ENCODE peak calls at places on chromosomes 5 and 9, in five cellular contexts. R is keratinocyte, J is stomach, F is Peyer's patch, T is breast epithelium. Y is an unnamed sample.

GRCh38 chr5:135239461-135240282 is 159.4 kb downstream of the MACROH2A1 start:
- DNase-seq in F (peak), T (peak), J (peak), R (no peak), Y (peak)

GRCh38 chr5:80960531-80961375 is 590 bp downstream of the RASGRF2 start:
- DNase-seq in J (no peak), R (no peak), T (no peak), F (peak), Y (peak)

GRCh38 chr5:150419630-150420270 is 7.0 kb upstream of the CD74 start:
- DNase-seq in T (no peak), R (no peak), F (no peak), J (no peak), Y (no peak)

GRCh38 chr9:79012561-79012960 is 559.2 kb upstream of the TLE4 start:
- DNase-seq in F (no peak), T (no peak), R (peak), J (no peak), Y (no peak)

GRCh38 chr5:150522504-150523464 is 14.9 kb downstream of the NDST1 start:
- DNase-seq in J (no peak), T (no peak), F (no peak), R (no peak), Y (no peak)

GRCh38 chr9:82989949-82990348 is 73.0 kb downstream of the RASEF start:
- DNase-seq in T (no peak), F (no peak), R (no peak), J (no peak), Y (no peak)

GRCh38 chr5:41794478-41794877 is 75.7 kb downstream of the OXCT1 start:
- DNase-seq in R (peak), J (no peak), F (no peak), T (no peak), Y (no peak)

GRCh38 chr5:29899583-29899982 is 1293.9 kb upstream of the CDH6 start:
- DNase-seq in F (no peak), R (no peak), T (no peak), J (peak), Y (no peak)

GRCh38 chr5:89011778-89012320 is 128.9 kb upstream of the MEF2C start:
- DNase-seq in J (no peak), R (no peak), F (no peak), T (no peak), Y (no peak)

GRCh38 chr9:117672397-117672796 is 31.8 kb upstream of the TLR4 start:
- DNase-seq in J (no peak), T (no peak), F (no peak), R (no peak), Y (no peak)

GRCh38 chr5:74409737-74410136 is 230.8 kb downstream of the ENC1 start:
- DNase-seq in T (no peak), J (no peak), F (no peak), R (no peak), Y (no peak)

GRCh38 chr5:74409166-74409706 is 231.3 kb downstream of the ENC1 start:
- DNase-seq in T (no peak), J (peak), R (no peak), F (no peak), Y (no peak)

GRCh38 chr5:74406844-74407243 is 233.7 kb downstream of the ENC1 start:
- DNase-seq in T (no peak), R (no peak), F (no peak), J (no peak), Y (no peak)

GRCh38 chr5:74404574-74405310 is 235.8 kb downstream of the ENC1 start:
- DNase-seq in J (no peak), R (no peak), F (no peak), T (no peak), Y (no peak)

GRCh38 chr5:74408150-74409043 is 232.1 kb downstream of the ENC1 start:
- DNase-seq in R (no peak), J (no peak), F (no peak), T (no peak), Y (no peak)
- H3K4me3 ChIP-seq in R (no peak), J (no peak), F (no peak), T (no peak), Y (no peak)

DNA sequence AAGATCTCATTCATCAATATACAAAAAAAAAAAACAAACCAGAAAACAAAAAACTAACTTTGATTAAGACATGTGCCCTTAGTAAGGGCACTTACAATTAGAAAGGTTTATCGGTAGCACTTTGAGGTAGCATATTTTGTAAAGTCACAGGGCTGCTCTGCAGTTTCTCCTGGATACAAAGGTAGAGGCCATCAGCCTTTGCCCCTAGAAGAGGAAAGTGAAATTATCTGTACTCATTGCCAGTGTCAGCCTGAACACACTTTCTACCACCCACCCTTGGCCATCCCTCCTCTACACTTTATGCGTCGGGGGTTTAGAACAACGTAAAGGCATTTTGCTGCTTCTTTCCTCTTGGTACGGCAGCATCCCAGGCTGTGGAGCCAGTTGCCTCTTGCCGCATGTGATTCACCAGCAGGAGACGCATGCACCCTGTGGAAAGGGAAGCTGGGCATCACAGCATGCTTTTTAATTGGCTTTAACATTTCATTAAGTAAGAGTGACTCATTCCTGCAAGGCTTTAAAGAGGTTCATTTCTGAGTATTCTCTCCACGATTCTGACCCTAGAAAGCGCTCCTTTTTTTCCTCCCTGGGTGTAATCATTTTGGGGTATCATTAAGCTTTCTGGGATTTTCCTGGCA is 84.6 kb downstream of the CEMIP2 start:
- DNase-seq in R (peak), F (no peak), J (no peak), T (no peak), Y (peak)
- TF ChIP-seq CTCF in R (peak), F (no peak), J (no peak), T (peak), Y (peak)

GRCh38 chr5:115818821-115819220 is 2.4 kb upstream of the CDO1 start:
- DNase-seq in F (no peak), T (no peak), J (no peak), R (no peak), Y (no peak)

GRCh38 chr5:115813719-115814118 is 2.7 kb downstream of the CDO1 start:
- DNase-seq in R (no peak), J (no peak), F (no peak), T (no peak), Y (no peak)

GRCh38 chr5:115815006-115815692 is 1.3 kb downstream of the CDO1 start:
- DNase-seq in J (no peak), T (no peak), F (no peak), R (no peak), Y (no peak)

GRCh38 chr5:115816226-115817042 is at the start of gene CDO1:
- DNase-seq in R (no peak), T (peak), F (peak), J (no peak), Y (peak)

DNA sequence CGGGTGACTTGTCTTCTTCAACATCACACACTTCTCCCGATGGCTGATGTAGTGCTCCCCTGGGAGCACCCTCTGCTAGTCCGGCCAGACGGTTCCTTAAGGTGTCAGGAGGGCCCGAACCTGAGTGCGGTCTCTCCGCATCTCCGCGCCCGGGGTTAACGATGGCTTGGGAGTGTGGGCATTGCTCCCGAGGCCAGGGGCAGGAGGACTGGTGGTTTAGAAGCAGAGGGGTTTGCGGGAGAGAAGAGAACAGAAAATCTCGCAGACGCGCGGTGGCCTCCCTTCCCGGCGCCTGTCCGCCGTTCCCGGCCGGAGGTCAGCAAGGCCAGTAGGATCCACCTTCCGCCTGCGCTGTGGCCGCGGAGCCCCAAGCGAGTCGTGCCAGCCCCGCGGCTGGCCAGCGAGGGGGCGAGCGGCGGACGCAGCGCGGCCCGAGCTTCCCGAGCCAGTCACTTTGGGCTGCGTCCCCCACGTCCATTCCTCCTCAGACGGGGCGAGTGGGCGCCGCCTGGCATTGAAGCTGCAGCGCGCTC is 700 bp downstream of the CDO1 start:
- DNase-seq in J (no peak), R (no peak), T (no peak), F (no peak), Y (no peak)
- H3K27ac ChIP-seq in J (no peak), R (no peak), T (peak), F (peak), Y (peak)

GRCh38 chr9:129142115-129142514 is 30.9 kb downstream of the PTPA start:
- DNase-seq in J (no peak), T (no peak), R (no peak), F (no peak), Y (no peak)
- H3K4me3 ChIP-seq in J (peak), T (no peak), R (no peak), F (no peak), Y (no peak)

GRCh38 chr9:88043647-88044046 is 69.3 kb upstream of the CDK20 start:
- DNase-seq in J (no peak), R (no peak), F (no peak), T (no peak), Y (no peak)

GRCh38 chr9:88045686-88046085 is 71.4 kb upstream of the CDK20 start:
- DNase-seq in F (no peak), J (no peak), T (no peak), R (no peak), Y (no peak)

GRCh38 chr9:88037285-88037845 is 63.0 kb upstream of the CDK20 start:
- DNase-seq in J (no peak), R (no peak), F (no peak), T (no peak), Y (no peak)

GRCh38 chr9:88044200-88044599 is 69.9 kb upstream of the CDK20 start:
- DNase-seq in T (no peak), F (no peak), J (no peak), R (no peak), Y (no peak)

DNA sequence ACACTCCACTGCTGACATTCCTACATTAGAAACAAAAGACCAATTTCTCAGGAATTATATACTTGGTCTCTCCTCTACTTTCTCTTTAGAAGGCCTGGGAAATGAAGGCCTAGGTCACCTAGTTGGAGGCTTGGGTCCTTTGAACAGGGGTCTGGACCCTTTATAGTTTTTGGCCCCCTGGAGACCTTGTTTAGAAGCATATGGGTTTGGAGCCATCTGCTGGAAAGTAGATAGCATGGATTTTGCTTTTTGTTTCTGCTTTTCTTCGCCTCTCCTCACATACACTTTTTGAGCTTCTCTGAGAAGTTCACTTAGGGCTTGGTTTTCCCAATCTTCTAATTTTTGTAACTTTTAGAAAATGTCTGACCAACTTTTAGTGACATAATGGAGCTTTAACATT is 67.1 kb upstream of the CDK20 start:
- DNase-seq in T (no peak), F (no peak), R (no peak), J (no peak), Y (no peak)
- TF ChIP-seq CTCF in T (no peak), F (peak), R (peak), J (no peak), Y (peak)

DNA sequence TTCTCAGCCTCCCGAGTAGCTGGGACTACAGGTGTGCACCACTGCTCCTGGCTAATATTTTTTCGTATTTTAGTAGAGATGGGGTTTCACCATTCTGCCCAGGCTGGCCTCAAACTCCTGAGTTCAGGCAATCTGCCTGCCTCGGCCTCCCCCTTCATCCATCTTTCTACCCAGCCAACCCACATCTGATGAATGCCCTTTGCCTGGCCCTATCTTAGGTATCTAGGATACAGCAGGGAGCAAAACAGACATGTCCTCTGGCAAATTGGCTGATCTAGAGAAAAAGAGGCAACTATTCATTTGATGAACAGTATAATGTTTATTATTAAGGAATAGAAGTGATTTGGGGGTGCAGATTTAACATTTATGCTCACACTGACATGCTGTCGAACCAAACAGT is 123.0 kb downstream of the TRIO start:
- DNase-seq in F (no peak), J (no peak), R (no peak), T (no peak), Y (no peak)
- H3K27ac ChIP-seq in F (no peak), J (peak), R (peak), T (no peak), Y (no peak)

GRCh38 chr5:54517512-54518145 is at the start of gene SNX18:
- DNase-seq in T (peak), J (peak), R (peak), F (peak), Y (peak)

GRCh38 chr5:54516051-54516645 is 1.4 kb upstream of the SNX18 start:
- DNase-seq in T (no peak), F (no peak), J (no peak), R (no peak), Y (no peak)

GRCh38 chr5:54515634-54516033 is 1.9 kb upstream of the SNX18 start:
- DNase-seq in R (no peak), J (no peak), T (no peak), F (no peak), Y (no peak)

GRCh38 chr5:54518146-54519082 is 855 bp downstream of the SNX18 start:
- DNase-seq in T (peak), R (no peak), F (peak), J (peak), Y (peak)

DNA sequence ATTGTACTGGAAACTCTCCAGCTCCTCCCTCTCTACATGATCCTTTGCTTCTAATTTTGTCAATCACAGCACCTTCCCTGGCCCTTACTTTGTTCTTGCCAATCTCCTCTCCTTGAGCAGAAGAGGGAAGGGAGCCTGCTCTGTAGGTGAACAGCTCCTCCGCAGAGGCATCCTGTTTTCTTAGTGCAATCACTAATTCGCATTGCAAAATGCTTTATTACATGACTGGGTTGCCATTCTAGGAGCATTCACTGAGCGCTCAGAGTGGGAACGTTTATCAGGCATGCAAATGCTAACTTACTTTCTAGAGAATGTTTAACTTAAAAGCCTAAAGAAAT is 416 bp upstream of the SNX18 start:
- DNase-seq in T (no peak), F (no peak), J (no peak), R (no peak), Y (no peak)
- H3K4me3 ChIP-seq in T (peak), F (peak), J (peak), R (peak), Y (peak)

Y was measured in WERI-Rb-1.